ENCODE peak calls at places on chromosomes 1 and 21, in nine cellular contexts. One of them, this sample, is unnamed.

GRCh38 chr1:232137066-232137465 is 492.9 kb downstream of the SIPA1L2 start:
- DNase-seq in endothelial cell: no peak
- DNase-seq in G401: no peak
- DNase-seq in MCF 10A: no peak
- DNase-seq in IMR-90: no peak
- DNase-seq in sigmoid colon: no peak
- DNase-seq in SW480: no peak
- DNase-seq in ovary: no peak
- DNase-seq in stimulated activated CD4-positive, alpha-beta T cell treated with anti-CD3 and anti-CD28 coated beads, Interleukin-2, amount 100 ng/mL, for 4 hours: no peak
- DNase-seq in this sample: no peak

GRCh38 chr1:61638296-61638695 is 86.6 kb downstream of the TM2D1 start:
- DNase-seq in endothelial cell: no peak
- DNase-seq in MCF 10A: no peak
- DNase-seq in stimulated activated CD4-positive, alpha-beta T cell treated with anti-CD3 and anti-CD28 coated beads, Interleukin-2, amount 100 ng/mL, for 4 hours: no peak
- DNase-seq in ovary: peak
- DNase-seq in sigmoid colon: no peak
- DNase-seq in SW480: no peak
- DNase-seq in IMR-90: no peak
- DNase-seq in G401: no peak
- DNase-seq in this sample: no peak

GRCh38 chr1:221098462-221099406 is 219.5 kb downstream of the HLX start:
- DNase-seq in MCF 10A: peak
- DNase-seq in endothelial cell: no peak
- DNase-seq in ovary: no peak
- DNase-seq in stimulated activated CD4-positive, alpha-beta T cell treated with anti-CD3 and anti-CD28 coated beads, Interleukin-2, amount 100 ng/mL, for 4 hours: no peak
- DNase-seq in SW480: no peak
- DNase-seq in IMR-90: peak
- DNase-seq in G401: no peak
- DNase-seq in sigmoid colon: no peak
- DNase-seq in this sample: no peak

GRCh38 chr1:26032636-26033357 is 11.2 kb downstream of the EXTL1 start:
- DNase-seq in MCF 10A: no peak
- DNase-seq in IMR-90: no peak
- DNase-seq in ovary: no peak
- DNase-seq in sigmoid colon: no peak
- DNase-seq in endothelial cell: no peak
- DNase-seq in SW480: no peak
- DNase-seq in stimulated activated CD4-positive, alpha-beta T cell treated with anti-CD3 and anti-CD28 coated beads, Interleukin-2, amount 100 ng/mL, for 4 hours: no peak
- DNase-seq in G401: no peak
- DNase-seq in this sample: no peak

GRCh38 chr1:81679972-81680371 is 120.8 kb upstream of the ADGRL2 start:
- DNase-seq in endothelial cell: no peak
- DNase-seq in stimulated activated CD4-positive, alpha-beta T cell treated with anti-CD3 and anti-CD28 coated beads, Interleukin-2, amount 100 ng/mL, for 4 hours: no peak
- DNase-seq in MCF 10A: peak
- DNase-seq in IMR-90: peak
- DNase-seq in G401: no peak
- DNase-seq in sigmoid colon: peak
- DNase-seq in SW480: no peak
- DNase-seq in ovary: peak
- DNase-seq in this sample: no peak

GRCh38 chr1:22600071-22600816 is 36.2 kb upstream of the C1QA start:
- DNase-seq in MCF 10A: no peak
- DNase-seq in IMR-90: no peak
- DNase-seq in sigmoid colon: no peak
- DNase-seq in endothelial cell: no peak
- DNase-seq in ovary: no peak
- DNase-seq in stimulated activated CD4-positive, alpha-beta T cell treated with anti-CD3 and anti-CD28 coated beads, Interleukin-2, amount 100 ng/mL, for 4 hours: no peak
- DNase-seq in SW480: no peak
- DNase-seq in G401: peak
- DNase-seq in this sample: no peak

GRCh38 chr21:28311776-28312175 is 680.9 kb downstream of the LTN1 start:
- DNase-seq in sigmoid colon: no peak
- DNase-seq in stimulated activated CD4-positive, alpha-beta T cell treated with anti-CD3 and anti-CD28 coated beads, Interleukin-2, amount 100 ng/mL, for 4 hours: no peak
- DNase-seq in MCF 10A: no peak
- DNase-seq in endothelial cell: no peak
- DNase-seq in SW480: no peak
- DNase-seq in IMR-90: no peak
- DNase-seq in ovary: no peak
- DNase-seq in G401: no peak
- DNase-seq in this sample: no peak

GRCh38 chr1:35590476-35591040 is 17.4 kb downstream of the TFAP2E start:
- DNase-seq in SW480: no peak
- DNase-seq in sigmoid colon: no peak
- DNase-seq in MCF 10A: no peak
- DNase-seq in ovary: no peak
- DNase-seq in stimulated activated CD4-positive, alpha-beta T cell treated with anti-CD3 and anti-CD28 coated beads, Interleukin-2, amount 100 ng/mL, for 4 hours: no peak
- DNase-seq in G401: no peak
- DNase-seq in endothelial cell: no peak
- DNase-seq in IMR-90: no peak
- DNase-seq in this sample: no peak

GRCh38 chr1:150272379-150272840 is at the start of gene C1orf54:
- DNase-seq in ovary: peak
- DNase-seq in IMR-90: peak
- DNase-seq in SW480: no peak
- DNase-seq in sigmoid colon: peak
- DNase-seq in stimulated activated CD4-positive, alpha-beta T cell treated with anti-CD3 and anti-CD28 coated beads, Interleukin-2, amount 100 ng/mL, for 4 hours: no peak
- DNase-seq in MCF 10A: no peak
- DNase-seq in endothelial cell: peak
- DNase-seq in G401: no peak
- DNase-seq in this sample: no peak

GRCh38 chr1:178529364-178530036 is 16.6 kb downstream of the TEX35 start:
- DNase-seq in sigmoid colon: peak
- DNase-seq in G401: no peak
- DNase-seq in endothelial cell: no peak
- DNase-seq in SW480: no peak
- DNase-seq in ovary: no peak
- DNase-seq in IMR-90: no peak
- DNase-seq in MCF 10A: no peak
- DNase-seq in stimulated activated CD4-positive, alpha-beta T cell treated with anti-CD3 and anti-CD28 coated beads, Interleukin-2, amount 100 ng/mL, for 4 hours: no peak
- DNase-seq in this sample: no peak

GRCh38 chr1:67371043-67371442 is 59.2 kb downstream of the SERBP1 start:
- DNase-seq in IMR-90: no peak
- DNase-seq in ovary: no peak
- DNase-seq in G401: no peak
- DNase-seq in stimulated activated CD4-positive, alpha-beta T cell treated with anti-CD3 and anti-CD28 coated beads, Interleukin-2, amount 100 ng/mL, for 4 hours: no peak
- DNase-seq in MCF 10A: no peak
- DNase-seq in sigmoid colon: no peak
- DNase-seq in endothelial cell: no peak
- DNase-seq in SW480: no peak
- DNase-seq in this sample: no peak

GRCh38 chr21:34887729-34888568 is 161.2 kb downstream of the RUNX1 start:
- DNase-seq in ovary: peak
- DNase-seq in SW480: peak
- DNase-seq in sigmoid colon: peak
- DNase-seq in endothelial cell: peak
- DNase-seq in G401: no peak
- DNase-seq in MCF 10A: peak
- DNase-seq in stimulated activated CD4-positive, alpha-beta T cell treated with anti-CD3 and anti-CD28 coated beads, Interleukin-2, amount 100 ng/mL, for 4 hours: peak
- DNase-seq in IMR-90: peak
- DNase-seq in this sample: peak

GRCh38 chr21:34345091-34345871 is 18.5 kb upstream of the KCNE2 start:
- DNase-seq in sigmoid colon: no peak
- DNase-seq in IMR-90: peak
- DNase-seq in MCF 10A: no peak
- DNase-seq in stimulated activated CD4-positive, alpha-beta T cell treated with anti-CD3 and anti-CD28 coated beads, Interleukin-2, amount 100 ng/mL, for 4 hours: no peak
- DNase-seq in endothelial cell: no peak
- DNase-seq in G401: no peak
- DNase-seq in ovary: no peak
- DNase-seq in SW480: no peak
- DNase-seq in this sample: no peak

GRCh38 chr1:2001773-2002411 is 1.7 kb downstream of the CFAP74 start:
- DNase-seq in MCF 10A: no peak
- DNase-seq in sigmoid colon: no peak
- DNase-seq in stimulated activated CD4-positive, alpha-beta T cell treated with anti-CD3 and anti-CD28 coated beads, Interleukin-2, amount 100 ng/mL, for 4 hours: no peak
- DNase-seq in SW480: no peak
- DNase-seq in ovary: no peak
- DNase-seq in IMR-90: no peak
- DNase-seq in endothelial cell: no peak
- DNase-seq in G401: no peak
- DNase-seq in this sample: no peak

GRCh38 chr1:225824522-225824921 is 14.6 kb downstream of the EPHX1 start:
- DNase-seq in G401: no peak
- DNase-seq in SW480: no peak
- DNase-seq in ovary: no peak
- DNase-seq in endothelial cell: no peak
- DNase-seq in sigmoid colon: no peak
- DNase-seq in stimulated activated CD4-positive, alpha-beta T cell treated with anti-CD3 and anti-CD28 coated beads, Interleukin-2, amount 100 ng/mL, for 4 hours: no peak
- DNase-seq in MCF 10A: no peak
- DNase-seq in IMR-90: no peak
- DNase-seq in this sample: no peak

GRCh38 chr1:160874935-160875334 is 10.0 kb downstream of the ITLN1 start:
- DNase-seq in IMR-90: no peak
- DNase-seq in G401: no peak
- DNase-seq in stimulated activated CD4-positive, alpha-beta T cell treated with anti-CD3 and anti-CD28 coated beads, Interleukin-2, amount 100 ng/mL, for 4 hours: no peak
- DNase-seq in sigmoid colon: no peak
- DNase-seq in SW480: no peak
- DNase-seq in ovary: no peak
- DNase-seq in endothelial cell: no peak
- DNase-seq in MCF 10A: peak
- DNase-seq in this sample: no peak

GRCh38 chr1:168428063-168428731 is 115.6 kb downstream of the XCL2 start:
- DNase-seq in SW480: no peak
- DNase-seq in ovary: peak
- DNase-seq in G401: peak
- DNase-seq in MCF 10A: no peak
- DNase-seq in stimulated activated CD4-positive, alpha-beta T cell treated with anti-CD3 and anti-CD28 coated beads, Interleukin-2, amount 100 ng/mL, for 4 hours: no peak
- DNase-seq in endothelial cell: no peak
- DNase-seq in sigmoid colon: peak
- DNase-seq in IMR-90: no peak
- DNase-seq in this sample: no peak

GRCh38 chr21:30340714-30341573 is 3.5 kb upstream of the KRTAP27-1 start:
- DNase-seq in ovary: no peak
- DNase-seq in MCF 10A: peak
- DNase-seq in SW480: peak
- DNase-seq in G401: peak
- DNase-seq in sigmoid colon: no peak
- DNase-seq in stimulated activated CD4-positive, alpha-beta T cell treated with anti-CD3 and anti-CD28 coated beads, Interleukin-2, amount 100 ng/mL, for 4 hours: no peak
- DNase-seq in endothelial cell: peak
- DNase-seq in IMR-90: peak
- DNase-seq in this sample: peak

GRCh38 chr1:160018900-160019299 is 12.9 kb downstream of the PIGM start:
- DNase-seq in sigmoid colon: no peak
- DNase-seq in SW480: peak
- DNase-seq in stimulated activated CD4-positive, alpha-beta T cell treated with anti-CD3 and anti-CD28 coated beads, Interleukin-2, amount 100 ng/mL, for 4 hours: no peak
- DNase-seq in MCF 10A: peak
- DNase-seq in IMR-90: peak
- DNase-seq in G401: no peak
- DNase-seq in endothelial cell: no peak
- DNase-seq in ovary: no peak
- DNase-seq in this sample: no peak

GRCh38 chr1:218371927-218372672 is 27.0 kb downstream of the TGFB2 start:
- DNase-seq in IMR-90: peak
- DNase-seq in SW480: no peak
- DNase-seq in sigmoid colon: peak
- DNase-seq in stimulated activated CD4-positive, alpha-beta T cell treated with anti-CD3 and anti-CD28 coated beads, Interleukin-2, amount 100 ng/mL, for 4 hours: no peak
- DNase-seq in MCF 10A: no peak
- DNase-seq in G401: no peak
- DNase-seq in endothelial cell: no peak
- DNase-seq in ovary: peak
- DNase-seq in this sample: no peak

GRCh38 chr1:48543854-48544253 is 71.8 kb upstream of the SPATA6 start:
- DNase-seq in ovary: no peak
- DNase-seq in stimulated activated CD4-positive, alpha-beta T cell treated with anti-CD3 and anti-CD28 coated beads, Interleukin-2, amount 100 ng/mL, for 4 hours: no peak
- DNase-seq in SW480: no peak
- DNase-seq in endothelial cell: no peak
- DNase-seq in sigmoid colon: no peak
- DNase-seq in MCF 10A: no peak
- DNase-seq in IMR-90: no peak
- DNase-seq in G401: no peak
- DNase-seq in this sample: no peak

GRCh38 chr1:201503397-201504176 is 3.3 kb downstream of the CSRP1 start:
- DNase-seq in G401: no peak
- DNase-seq in ovary: peak
- DNase-seq in stimulated activated CD4-positive, alpha-beta T cell treated with anti-CD3 and anti-CD28 coated beads, Interleukin-2, amount 100 ng/mL, for 4 hours: no peak
- DNase-seq in MCF 10A: peak
- DNase-seq in endothelial cell: no peak
- DNase-seq in sigmoid colon: peak
- DNase-seq in SW480: no peak
- DNase-seq in IMR-90: peak
- DNase-seq in this sample: no peak

GRCh38 chr1:110440877-110441276 is 10.1 kb upstream of the PROK1 start:
- DNase-seq in MCF 10A: peak
- DNase-seq in SW480: no peak
- DNase-seq in endothelial cell: no peak
- DNase-seq in stimulated activated CD4-positive, alpha-beta T cell treated with anti-CD3 and anti-CD28 coated beads, Interleukin-2, amount 100 ng/mL, for 4 hours: no peak
- DNase-seq in G401: no peak
- DNase-seq in sigmoid colon: no peak
- DNase-seq in ovary: peak
- DNase-seq in IMR-90: peak
- DNase-seq in this sample: no peak

GRCh38 chr1:101253976-101254660 is 17.3 kb downstream of the S1PR1 start:
- DNase-seq in IMR-90: peak
- DNase-seq in MCF 10A: peak
- DNase-seq in endothelial cell: no peak
- DNase-seq in sigmoid colon: no peak
- DNase-seq in stimulated activated CD4-positive, alpha-beta T cell treated with anti-CD3 and anti-CD28 coated beads, Interleukin-2, amount 100 ng/mL, for 4 hours: no peak
- DNase-seq in ovary: no peak
- DNase-seq in G401: no peak
- DNase-seq in SW480: no peak
- DNase-seq in this sample: peak

GRCh38 chr1:111571239-111571638 is 48.4 kb upstream of the RAP1A start:
- DNase-seq in IMR-90: no peak
- DNase-seq in SW480: no peak
- DNase-seq in MCF 10A: no peak
- DNase-seq in sigmoid colon: no peak
- DNase-seq in endothelial cell: no peak
- DNase-seq in G401: no peak
- DNase-seq in ovary: no peak
- DNase-seq in stimulated activated CD4-positive, alpha-beta T cell treated with anti-CD3 and anti-CD28 coated beads, Interleukin-2, amount 100 ng/mL, for 4 hours: no peak
- DNase-seq in this sample: no peak

GRCh38 chr1:52662645-52663313 is 29.8 kb downstream of the SHISAL2A start:
- DNase-seq in G401: no peak
- DNase-seq in endothelial cell: peak
- DNase-seq in ovary: no peak
- DNase-seq in MCF 10A: peak
- DNase-seq in SW480: no peak
- DNase-seq in stimulated activated CD4-positive, alpha-beta T cell treated with anti-CD3 and anti-CD28 coated beads, Interleukin-2, amount 100 ng/mL, for 4 hours: no peak
- DNase-seq in IMR-90: peak
- DNase-seq in sigmoid colon: no peak
- DNase-seq in this sample: no peak

GRCh38 chr1:223844521-223844961 is 1.2 kb downstream of the TP53BP2 start:
- DNase-seq in SW480: no peak
- DNase-seq in endothelial cell: no peak
- DNase-seq in stimulated activated CD4-positive, alpha-beta T cell treated with anti-CD3 and anti-CD28 coated beads, Interleukin-2, amount 100 ng/mL, for 4 hours: no peak
- DNase-seq in IMR-90: no peak
- DNase-seq in ovary: no peak
- DNase-seq in sigmoid colon: no peak
- DNase-seq in G401: no peak
- DNase-seq in MCF 10A: no peak
- DNase-seq in this sample: no peak

GRCh38 chr1:60622486-60622885 is 459.9 kb upstream of the NFIA start:
- DNase-seq in sigmoid colon: no peak
- DNase-seq in G401: no peak
- DNase-seq in stimulated activated CD4-positive, alpha-beta T cell treated with anti-CD3 and anti-CD28 coated beads, Interleukin-2, amount 100 ng/mL, for 4 hours: no peak
- DNase-seq in endothelial cell: no peak
- DNase-seq in SW480: no peak
- DNase-seq in IMR-90: no peak
- DNase-seq in MCF 10A: no peak
- DNase-seq in ovary: no peak
- DNase-seq in this sample: no peak

GRCh38 chr21:25501996-25502665 is 105.2 kb downstream of the MRPL39 start:
- DNase-seq in stimulated activated CD4-positive, alpha-beta T cell treated with anti-CD3 and anti-CD28 coated beads, Interleukin-2, amount 100 ng/mL, for 4 hours: peak
- DNase-seq in ovary: no peak
- DNase-seq in G401: no peak
- DNase-seq in endothelial cell: no peak
- DNase-seq in MCF 10A: no peak
- DNase-seq in SW480: no peak
- DNase-seq in sigmoid colon: no peak
- DNase-seq in IMR-90: no peak
- DNase-seq in this sample: no peak

GRCh38 chr1:228975238-228975929 is 240.1 kb downstream of the RHOU start:
- DNase-seq in endothelial cell: no peak
- DNase-seq in ovary: peak
- DNase-seq in IMR-90: no peak
- DNase-seq in G401: no peak
- DNase-seq in SW480: no peak
- DNase-seq in MCF 10A: no peak
- DNase-seq in stimulated activated CD4-positive, alpha-beta T cell treated with anti-CD3 and anti-CD28 coated beads, Interleukin-2, amount 100 ng/mL, for 4 hours: no peak
- DNase-seq in sigmoid colon: no peak
- DNase-seq in this sample: no peak

GRCh38 chr1:83034846-83035245 is 964.1 kb downstream of the TTLL7 start:
- DNase-seq in stimulated activated CD4-positive, alpha-beta T cell treated with anti-CD3 and anti-CD28 coated beads, Interleukin-2, amount 100 ng/mL, for 4 hours: no peak
- DNase-seq in endothelial cell: no peak
- DNase-seq in sigmoid colon: no peak
- DNase-seq in SW480: no peak
- DNase-seq in ovary: no peak
- DNase-seq in IMR-90: no peak
- DNase-seq in MCF 10A: peak
- DNase-seq in G401: no peak
- DNase-seq in this sample: no peak

This sample was measured in erythroblast.